ENCODE peak calls at places on chromosomes 6 and 20, in five cellular contexts. Y, W, P, N and B are unnamed samples.

GRCh38 chr6:167306401-167306998 is 15.4 kb downstream of the UNC93A start:
- DNase-seq in Y (no peak), W (no peak), P (no peak), N (no peak), B (no peak)

GRCh38 chr6:13412211-13412610 is 75.2 kb downstream of the GFOD1 start:
- DNase-seq in Y (no peak), W (no peak), P (no peak), N (no peak), B (no peak)

GRCh38 chr20:62831854-62832211 is 15.0 kb downstream of the COL9A3 start:
- DNase-seq in Y (no peak), W (no peak), P (no peak), N (no peak), B (peak; percentile 78)

GRCh38 chr6:27468334-27468733 is 4.6 kb downstream of the ZNF184 start:
- DNase-seq in Y (no peak), W (peak; percentile 66), P (no peak), N (no peak), B (no peak)

GRCh38 chr6:125984311-125984710 is 2.0 kb upstream of the TRMT11 start:
- DNase-seq in Y (no peak), W (peak; percentile 63), P (no peak), N (no peak), B (peak; percentile 62)

GRCh38 chr20:60819511-60819910 is 432.6 kb upstream of the CDH4 start:
- DNase-seq in Y (no peak), W (no peak), P (no peak), N (no peak), B (no peak)

GRCh38 chr20:25244976-25245375 is 2.9 kb upstream of the PYGB start:
- DNase-seq in Y (no peak), W (no peak), P (no peak), N (no peak), B (no peak)

GRCh38 chr6:54588176-54588575 is 258.4 kb upstream of the FAM83B start:
- DNase-seq in Y (no peak), W (no peak), P (no peak), N (no peak), B (no peak)

DNA sequence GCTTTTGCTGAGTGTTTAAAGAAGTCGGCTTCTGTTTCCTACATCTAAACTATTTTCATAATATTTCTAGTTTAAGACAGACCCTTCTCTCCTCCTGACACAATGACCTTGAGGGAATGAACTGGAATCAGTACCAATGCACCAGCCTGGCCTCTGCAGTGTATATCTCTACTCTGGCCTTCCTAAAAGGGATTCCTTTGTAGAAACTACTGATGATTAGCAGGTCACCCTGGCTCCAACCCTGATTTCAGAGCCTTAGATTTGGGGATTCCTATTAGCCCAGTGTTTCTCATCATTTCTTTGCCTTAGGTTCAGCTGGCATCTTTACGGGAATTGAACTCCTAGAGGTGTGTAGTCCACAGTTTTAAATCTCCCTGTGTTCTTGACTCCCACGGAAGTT is 75.4 kb downstream of the ADGRB3 start:
- DNase-seq in Y (no peak), W (no peak), P (no peak), N (no peak), B (no peak)
- H2AFZ ChIP-seq in Y (no peak overlapping the region), W (no peak overlapping the region), P (no peak overlapping the region), N (no peak overlapping the region), B (no peak overlapping the region)

GRCh38 chr20:48924711-48925109 is 3.2 kb downstream of the ARFGEF2 start:
- DNase-seq in Y (no peak), W (no peak), P (no peak), N (no peak), B (no peak)
- H3K4me1 ChIP-seq in Y (peaks cover 9% of the 10 kb centered on the region), W (no peaks in the 10 kb centered on the region), P (peaks cover 2% of the 10 kb centered on the region), N (peaks cover 38% of the 10 kb centered on the region), B (peaks cover 39% of the 10 kb centered on the region)

GRCh38 chr6:56671651-56672461 is 29.2 kb upstream of the DST start:
- DNase-seq in Y (no peak), W (peak; percentile 59), P (no peak), N (no peak), B (no peak)
- H3K79me2 ChIP-seq in Y (peaks cover 61% of the 10 kb centered on the region), W (peaks cover 63% of the 10 kb centered on the region), P (no peaks in the 10 kb centered on the region), N (no peaks in the 10 kb centered on the region), B (peaks cover 85% of the 10 kb centered on the region)

GRCh38 chr6:139613496-139613895 is 239.0 kb upstream of the CITED2 start:
- DNase-seq in Y (no peak), W (no peak), P (no peak), N (no peak), B (no peak)

GRCh38 chr6:139608872-139609271 is 234.4 kb upstream of the CITED2 start:
- DNase-seq in Y (no peak), W (peak; percentile 46), P (no peak), N (no peak), B (peak; percentile 85)

GRCh38 chr6:139611327-139611958 is 237.0 kb upstream of the CITED2 start:
- DNase-seq in Y (no peak), W (no peak), P (no peak), N (peak; percentile 42), B (no peak)
- H2AFZ ChIP-seq in Y (peak overlapping the region; percentile 76), W (no peak overlapping the region), P (no peak overlapping the region), N (peak overlapping the region; percentile 49), B (no peak overlapping the region)

GRCh38 chr6:2767327-2767985 is 2.3 kb downstream of the WRNIP1 start:
- DNase-seq in Y (no peak), W (no peak), P (no peak), N (no peak), B (no peak)

GRCh38 chr6:2766767-2767314 is 1.6 kb downstream of the WRNIP1 start:
- DNase-seq in Y (no peak), W (peak; percentile 33), P (no peak), N (no peak), B (no peak)

GRCh38 chr6:2768125-2768524 is 2.9 kb downstream of the WRNIP1 start:
- DNase-seq in Y (no peak), W (no peak), P (no peak), N (no peak), B (no peak)

GRCh38 chr6:2770171-2770570 is 5.0 kb downstream of the WRNIP1 start:
- DNase-seq in Y (no peak), W (no peak), P (no peak), N (peak; percentile 69), B (no peak)

GRCh38 chr6:2768696-2769095 is 3.5 kb downstream of the WRNIP1 start:
- DNase-seq in Y (no peak), W (no peak), P (no peak), N (no peak), B (no peak)
- H3K4me1 ChIP-seq in Y (peaks cover 45% of the 10 kb centered on the region), W (peaks cover 15% of the 10 kb centered on the region), P (peaks cover 3% of the 10 kb centered on the region), N (peaks cover 37% of the 10 kb centered on the region), B (peaks cover 22% of the 10 kb centered on the region)

GRCh38 chr6:88641178-88641903 is 322.1 kb downstream of the RNGTT start:
- DNase-seq in Y (no peak), W (peak; percentile 45), P (no peak), N (no peak), B (no peak)
- H3K79me2 ChIP-seq in Y (no peaks in the 10 kb centered on the region), W (no peaks in the 10 kb centered on the region), P (no peaks in the 10 kb centered on the region), N (no peaks in the 10 kb centered on the region), B (no peaks in the 10 kb centered on the region)

GRCh38 chr6:89145461-89145961 is 344 bp upstream of the PM20D2 start:
- DNase-seq in Y (peak; percentile 2), W (peak; percentile 49), P (no peak), N (no peak), B (no peak)

GRCh38 chr6:89148016-89148750 is 2.3 kb downstream of the PM20D2 start:
- DNase-seq in Y (no peak), W (peak; percentile 12), P (no peak), N (no peak), B (no peak)

GRCh38 chr6:89146748-89147715 is 1.2 kb downstream of the PM20D2 start:
- DNase-seq in Y (peak; percentile 37), W (peak; percentile 40), P (peak; percentile 58), N (no peak), B (peak; percentile 72)

GRCh38 chr6:89145962-89146747 is at the start of gene PM20D2:
- DNase-seq in Y (peak; percentile 79), W (peak; percentile 41), P (peak; percentile 72), N (peak; percentile 68), B (peak; percentile 88)

DNA sequence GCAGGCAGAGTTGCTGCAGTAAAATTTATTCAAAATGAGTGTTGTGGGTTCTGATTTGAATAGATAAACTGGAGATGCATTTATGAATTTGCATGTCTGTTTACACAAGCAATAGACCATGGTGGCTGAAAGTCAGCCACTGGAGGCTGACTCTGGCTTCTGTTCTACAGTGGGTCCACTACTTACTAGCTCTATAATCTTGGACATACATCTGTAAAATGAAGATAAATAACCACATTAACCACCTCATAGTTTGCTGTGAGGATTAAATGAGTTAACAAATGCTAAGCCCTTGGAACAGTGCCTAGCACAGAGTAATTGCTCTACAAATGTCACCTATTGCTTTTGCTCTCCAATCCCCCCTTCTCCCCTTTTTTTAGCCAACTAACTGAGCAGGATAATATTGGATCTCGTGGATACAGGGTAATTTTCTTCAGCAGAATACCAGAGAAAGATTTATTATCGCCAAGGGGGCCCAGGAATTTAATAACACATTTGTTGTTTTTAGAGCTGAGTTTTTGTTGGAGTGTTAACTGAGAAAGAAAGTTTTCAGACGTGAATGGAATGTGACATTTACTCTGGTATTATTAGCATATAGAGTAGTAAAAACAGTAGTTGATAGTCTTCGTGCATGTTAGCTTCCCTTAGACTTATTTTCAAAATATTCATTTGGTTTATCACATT is 1.4 kb upstream of the PM20D2 start:
- DNase-seq in Y (no peak), W (no peak), P (no peak), N (no peak), B (no peak)
- H2AFZ ChIP-seq in Y (no peak overlapping the region), W (no peak overlapping the region), P (no peak overlapping the region), N (no peak overlapping the region), B (no peak overlapping the region)

GRCh38 chr6:28880519-28880893 is 43.3 kb downstream of the TRIM27 start:
- DNase-seq in Y (no peak), W (no peak), P (no peak), N (no peak), B (no peak)
- H3K4me1 ChIP-seq in Y (no peaks in the 10 kb centered on the region), W (no peaks in the 10 kb centered on the region), P (peaks cover 9% of the 10 kb centered on the region), N (peaks cover 5% of the 10 kb centered on the region), B (no peaks in the 10 kb centered on the region)

GRCh38 chr20:35615667-35616464 is at the start of gene SPAG4:
- DNase-seq in Y (no peak), W (peak; percentile 82), P (peak; percentile 100), N (peak; percentile 100), B (peak; percentile 99)

GRCh38 chr20:35618032-35618371 is 2.4 kb downstream of the SPAG4 start:
- DNase-seq in Y (no peak), W (no peak), P (no peak), N (no peak), B (no peak)

GRCh38 chr20:35618372-35619131 is 2.9 kb downstream of the SPAG4 start:
- DNase-seq in Y (peak; percentile 57), W (peak; percentile 15), P (peak; percentile 55), N (no peak), B (peak; percentile 69)

GRCh38 chr20:35616465-35617396 is 1.1 kb downstream of the SPAG4 start:
- DNase-seq in Y (peak; percentile 100), W (peak; percentile 100), P (peak; percentile 91), N (peak; percentile 87), B (peak; percentile 98)

DNA sequence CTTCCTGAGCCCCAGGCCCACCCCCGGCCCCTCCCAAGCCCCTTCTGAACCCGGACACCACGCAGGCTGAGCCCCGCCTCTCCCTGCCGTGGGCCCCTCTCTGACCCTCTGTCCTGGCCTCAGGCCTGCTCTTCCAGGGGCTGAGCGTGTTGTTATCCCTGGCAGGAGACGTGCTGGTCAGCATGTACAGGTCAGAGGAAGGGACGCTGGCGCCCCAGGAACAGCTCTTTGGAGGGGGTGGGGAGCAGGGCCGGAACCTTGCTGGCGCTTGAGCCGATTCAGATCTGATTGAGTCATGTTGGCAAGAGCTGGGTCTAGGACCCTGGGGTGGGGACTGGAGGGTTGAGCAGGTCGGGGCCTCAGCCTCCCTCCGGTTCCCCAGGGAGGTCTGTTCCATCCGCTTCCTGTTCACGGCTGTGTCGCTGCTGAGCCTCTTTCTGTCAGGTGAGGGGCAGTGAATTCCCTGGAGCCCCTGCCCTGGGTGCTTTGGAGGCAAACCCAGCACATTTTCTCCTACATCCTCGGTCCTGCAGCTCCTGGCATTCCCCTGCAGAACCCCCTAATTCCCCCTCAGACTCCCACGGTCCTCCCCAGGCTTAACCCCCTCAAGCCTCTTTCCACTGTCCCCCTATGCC is 1.9 kb downstream of the SPAG4 start:
- DNase-seq in Y (peak; percentile 79), W (peak; percentile 60), P (peak; percentile 80), N (peak; percentile 71), B (peak; percentile 93)
- H3K79me2 ChIP-seq in Y (no peaks in the 10 kb centered on the region), W (no peaks in the 10 kb centered on the region), P (no peaks in the 10 kb centered on the region), N (peaks cover 4% of the 10 kb centered on the region), B (no peaks in the 10 kb centered on the region)